ENCODE peak calls at places on chromosomes 16 and 17, in nine cellular contexts. X is activated effector memory CD4-positive, alpha-beta T cell treated with anti-CD3 and anti-CD28 coated beads, Interleukin-2, amount 50 U/mL, for 16 hours; Z is fibroblast of mammary gland; C is GM04503; R is NCI-H2081; T is ascending aorta; Q is head of caudate nucleus; D is H7; Y is HCT116. L is an unnamed sample.

GRCh38 chr16:4915226-4915761 is 21.7 kb downstream of the PPL start:
- DNase-seq in X (no peak), Z (peak; percentile 95), C (peak; percentile 78), R (no peak), T (no peak), Q (no peak), D (no peak), Y (peak; percentile 57), L (no peak)

GRCh38 chr17:75795820-75796607 is 11.4 kb downstream of the UNK start:
- DNase-seq in X (peak; percentile 28), Z (no peak), C (no peak), R (no peak), T (no peak), Q (no peak), D (no peak), Y (no peak), L (no peak)

GRCh38 chr17:45431531-45432404 is 902 bp downstream of the ARHGAP27 start:
- DNase-seq in X (peak; percentile 91), Z (peak; percentile 45), C (no peak), R (peak; percentile 73), T (no peak), Q (peak; percentile 71), D (peak; percentile 99), Y (peak; percentile 87), L (no peak)

GRCh38 chr16:12089492-12090161 is 113.1 kb downstream of the SNX29 start:
- DNase-seq in X (peak; percentile 74), Z (peak; percentile 71), C (no peak), R (no peak), T (peak; percentile 32), Q (no peak), D (peak; percentile 76), Y (peak; percentile 12), L (peak; percentile 65)

GRCh38 chr17:77306790-77307478 is 166.2 kb downstream of the SEC14L1 start:
- DNase-seq in X (no peak), Z (no peak), C (no peak), R (no peak), T (no peak), Q (no peak), D (no peak), Y (no peak), L (no peak)

GRCh38 chr17:30519707-30520106 is 42.5 kb downstream of the GOSR1 start:
- DNase-seq in X (no peak), Z (peak; percentile 94), C (peak; percentile 82), R (no peak), T (no peak), Q (no peak), D (no peak), Y (no peak), L (no peak)

GRCh38 chr17:11545002-11545401 is 53.3 kb upstream of the DNAH9 start:
- DNase-seq in X (no peak), Z (no peak), C (no peak), R (no peak), T (no peak), Q (no peak), D (no peak), Y (no peak), L (no peak)

GRCh38 chr17:47821031-47821423 is 567 bp downstream of the OSBPL7 start:
- DNase-seq in X (no peak), Z (no peak), C (no peak), R (no peak), T (no peak), Q (no peak), D (peak; percentile 66), Y (no peak), L (no peak)

GRCh38 chr17:17225901-17226300 is 11.1 kb downstream of the FLCN start:
- DNase-seq in X (no peak), Z (no peak), C (no peak), R (no peak), T (no peak), Q (no peak), D (peak; percentile 28), Y (no peak), L (no peak)

GRCh38 chr16:11133344-11133921 is 122.6 kb downstream of the SOCS1 start:
- DNase-seq in X (no peak), Z (peak; percentile 94), C (peak; percentile 78), R (no peak), T (peak; percentile 65), Q (no peak), D (no peak), Y (peak; percentile 79), L (no peak)

GRCh38 chr16:11347831-11348230 is 2.6 kb downstream of the RMI2 start:
- DNase-seq in X (no peak), Z (no peak), C (no peak), R (no peak), T (no peak), Q (no peak), D (no peak), Y (no peak), L (no peak)

GRCh38 chr17:57906910-57907309 is 48.3 kb downstream of the CUEDC1 start:
- DNase-seq in X (no peak), Z (no peak), C (no peak), R (no peak), T (no peak), Q (peak; percentile 86), D (peak; percentile 74), Y (no peak), L (peak; percentile 97)

GRCh38 chr17:58415371-58416055 is 1.8 kb downstream of the RNF43 start:
- DNase-seq in X (no peak), Z (no peak), C (no peak), R (peak; percentile 66), T (no peak), Q (peak; percentile 3), D (peak; percentile 13), Y (no peak), L (no peak)

GRCh38 chr17:66976781-66977201 is 12.3 kb downstream of the CACNG4 start:
- DNase-seq in X (no peak), Z (no peak), C (no peak), R (no peak), T (no peak), Q (no peak), D (no peak), Y (no peak), L (no peak)

GRCh38 chr16:23134274-23134673 is 15.0 kb downstream of the USP31 start:
- DNase-seq in X (no peak), Z (peak; percentile 14), C (no peak), R (no peak), T (no peak), Q (no peak), D (no peak), Y (no peak), L (no peak)

GRCh38 chr17:10198509-10199249 is at the start of gene GAS7:
- DNase-seq in X (peak; percentile 64), Z (no peak), C (no peak), R (no peak), T (no peak), Q (peak; percentile 60), D (peak; percentile 97), Y (no peak), L (peak; percentile 44)

GRCh38 chr17:64617125-64617780 is 44.9 kb downstream of the SMURF2 start:
- DNase-seq in X (no peak), Z (no peak), C (no peak), R (no peak), T (no peak), Q (no peak), D (no peak), Y (no peak), L (no peak)

GRCh38 chr17:7237761-7238417 is 1.4 kb downstream of the PHF23 start:
- DNase-seq in X (peak; percentile 94), Z (peak; percentile 56), C (no peak), R (peak; percentile 65), T (no peak), Q (peak; percentile 71), D (peak; percentile 98), Y (no peak), L (no peak)

GRCh38 chr16:66418165-66418962 is 8.7 kb upstream of the BEAN1 start:
- DNase-seq in X (no peak), Z (no peak), C (no peak), R (no peak), T (no peak), Q (no peak), D (no peak), Y (no peak), L (no peak)

GRCh38 chr17:57740225-57740528 is 4.9 kb downstream of the CCDC182 start:
- DNase-seq in X (no peak), Z (no peak), C (no peak), R (no peak), T (no peak), Q (no peak), D (no peak), Y (no peak), L (no peak)

GRCh38 chr17:73984981-73985380 is 218.5 kb upstream of the RPL38 start:
- DNase-seq in X (no peak), Z (no peak), C (no peak), R (no peak), T (no peak), Q (no peak), D (peak; percentile 30), Y (no peak), L (no peak)

GRCh38 chr16:65786916-65787315 is 579.6 kb upstream of the CDH5 start:
- DNase-seq in X (no peak), Z (no peak), C (no peak), R (no peak), T (no peak), Q (no peak), D (no peak), Y (no peak), L (no peak)

GRCh38 chr16:88469615-88470395 is 16.7 kb downstream of the ZFPM1 start:
- DNase-seq in X (peak; percentile 83), Z (no peak), C (no peak), R (no peak), T (no peak), Q (no peak), D (no peak), Y (no peak), L (no peak)

GRCh38 chr17:74153821-74154430 is 49.6 kb upstream of the RPL38 start:
- DNase-seq in X (no peak), Z (no peak), C (no peak), R (no peak), T (no peak), Q (no peak), D (no peak), Y (no peak), L (no peak)

GRCh38 chr17:30236807-30237206 is 1.3 kb upstream of the SLC6A4 start:
- DNase-seq in X (no peak), Z (peak; percentile 45), C (no peak), R (no peak), T (no peak), Q (peak; percentile 24), D (peak; percentile 83), Y (peak; percentile 7), L (peak; percentile 15)

GRCh38 chr17:40479754-40480480 is 21.5 kb downstream of the TNS4 start:
- DNase-seq in X (no peak), Z (no peak), C (no peak), R (no peak), T (no peak), Q (no peak), D (no peak), Y (no peak), L (no peak)

GRCh38 chr17:43360376-43360738 is 38.4 kb upstream of the ARL4D start:
- DNase-seq in X (peak; percentile 87), Z (peak; percentile 97), C (peak; percentile 39), R (peak; percentile 73), T (no peak), Q (no peak), D (peak; percentile 22), Y (no peak), L (peak; percentile 29)

GRCh38 chr17:34275881-34276280 is 5.9 kb downstream of the CCL7 start:
- DNase-seq in X (no peak), Z (peak; percentile 99), C (peak; percentile 79), R (no peak), T (no peak), Q (no peak), D (no peak), Y (no peak), L (no peak)

GRCh38 chr16:17313085-17313611 is 157.6 kb downstream of the XYLT1 start:
- DNase-seq in X (no peak), Z (peak; percentile 71), C (peak; percentile 55), R (no peak), T (no peak), Q (peak; percentile 10), D (no peak), Y (no peak), L (peak; percentile 60)

GRCh38 chr16:79970551-79971236 is 370.2 kb upstream of the MAF start:
- DNase-seq in X (no peak), Z (peak; percentile 25), C (peak; percentile 1), R (no peak), T (no peak), Q (no peak), D (no peak), Y (no peak), L (no peak)

GRCh38 chr16:48611329-48612137 is 1.6 kb upstream of the N4BP1 start:
- DNase-seq in X (peak; percentile 92), Z (no peak), C (no peak), R (peak; percentile 60), T (no peak), Q (no peak), D (peak; percentile 69), Y (no peak), L (no peak)